ENCODE peak calls at places on chromosome 19, in six cellular contexts. H, I, K, L, T and N are unnamed samples.
A peak's percentile ranks its signal among the peaks of the same experiment; 100 is the strongest.

GRCh38 chr19:39416626-39417120 is 4.2 kb downstream of the PLEKHG2 start:
- DNase-seq in H (peak; percentile 38), I (no peak), K (no peak), L (no peak), T (no peak), N (peak; percentile 86)

GRCh38 chr19:38733493-38734175 is 10.6 kb downstream of the CAPN12 start:
- DNase-seq in H (no peak), I (no peak), K (no peak), L (no peak), T (peak; percentile 47), N (no peak)

GRCh38 chr19:55586976-55587668 is 6.5 kb upstream of the ZNF579 start:
- DNase-seq in H (peak; percentile 99), I (peak; percentile 96), K (peak; percentile 97), L (peak; percentile 91), T (peak; percentile 92), N (peak; percentile 98)

GRCh38 chr19:49687150-49687549 is 2.2 kb upstream of the ADM5 start:
- DNase-seq in H (no peak), I (no peak), K (no peak), L (no peak), T (no peak), N (peak; percentile 41)

GRCh38 chr19:21322528-21322927 is 6.7 kb downstream of the ZNF708 start:
- DNase-seq in H (no peak), I (no peak), K (no peak), L (peak; percentile 76), T (no peak), N (no peak)

GRCh38 chr19:6424190-6424938 is at the start of gene KHSRP:
- DNase-seq in H (peak; percentile 67), I (no peak), K (no peak), L (no peak), T (no peak), N (peak; percentile 99)

GRCh38 chr19:29683009-29683408 is 17.7 kb downstream of the PLEKHF1 start:
- DNase-seq in H (peak; percentile 81), I (no peak), K (no peak), L (no peak), T (no peak), N (peak; percentile 37)

GRCh38 chr19:30371157-30371845 is 883 bp upstream of the ZNF536 start:
- DNase-seq in H (no peak), I (no peak), K (no peak), L (no peak), T (no peak), N (no peak)

GRCh38 chr19:34128558-34129250 is 43.6 kb upstream of the LSM14A start:
- DNase-seq in H (no peak), I (no peak), K (no peak), L (no peak), T (no peak), N (no peak)

GRCh38 chr19:39509233-39509632 is 5.7 kb upstream of the SELENOV start:
- DNase-seq in H (no peak), I (no peak), K (no peak), L (no peak), T (no peak), N (no peak)

GRCh38 chr19:47414469-47414868 is 4.9 kb downstream of the MEIS3 start:
- DNase-seq in H (peak; percentile 39), I (no peak), K (no peak), L (no peak), T (no peak), N (peak; percentile 80)

GRCh38 chr19:48413879-48414623 is 20.6 kb downstream of the GRIN2D start:
- DNase-seq in H (no peak), I (no peak), K (no peak), L (no peak), T (peak; percentile 67), N (peak; percentile 59)

GRCh38 chr19:9891609-9892373 is 44.5 kb downstream of the OLFM2 start:
- DNase-seq in H (no peak), I (no peak), K (no peak), L (no peak), T (no peak), N (no peak)

GRCh38 chr19:42284066-42284501 is 15.0 kb downstream of the CIC start:
- DNase-seq in H (peak; percentile 88), I (peak; percentile 82), K (peak; percentile 97), L (peak; percentile 73), T (no peak), N (peak; percentile 97)

GRCh38 chr19:19554074-19555023 is 16.3 kb downstream of the CILP2 start:
- DNase-seq in H (peak; percentile 85), I (peak; percentile 53), K (peak; percentile 90), L (no peak), T (peak; percentile 57), N (peak; percentile 97)

GRCh38 chr19:3186377-3186688 is 603 bp downstream of the NCLN start:
- DNase-seq in H (peak; percentile 41), I (no peak), K (peak; percentile 92), L (no peak), T (no peak), N (no peak)

GRCh38 chr19:47094557-47095517 is 18.7 kb downstream of the ZC3H4 start:
- DNase-seq in H (no peak), I (peak; percentile 71), K (peak; percentile 81), L (no peak), T (no peak), N (peak; percentile 59)

GRCh38 chr19:38061294-38061693 is 154.3 kb downstream of the SIPA1L3 start:
- DNase-seq in H (no peak), I (no peak), K (no peak), L (no peak), T (no peak), N (no peak)

DNA sequence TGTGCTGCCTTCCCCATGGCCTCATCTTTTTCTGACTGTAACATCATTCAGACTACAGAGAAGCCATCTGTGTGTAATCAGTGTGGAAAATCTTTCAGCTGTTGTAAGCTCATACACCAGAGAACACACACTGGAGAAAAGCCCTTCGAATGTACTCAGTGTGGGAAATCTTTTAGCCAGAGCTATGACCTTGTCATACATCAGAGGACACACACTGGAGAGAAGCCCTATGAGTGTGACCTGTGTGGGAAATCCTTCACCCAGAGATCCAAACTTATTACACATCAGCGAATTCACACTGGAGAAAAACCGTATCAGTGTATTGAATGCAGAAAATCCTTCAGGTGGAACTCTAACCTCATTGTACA is 17.2 kb upstream of the ZNF8 start:
- DNase-seq in H (no peak), I (no peak), K (no peak), L (no peak), T (no peak), N (no peak)
- H3K4me3 ChIP-seq in H (peak overlapping the region; percentile 22), I (no peak overlapping the region), K (no peak overlapping the region), L (no peak overlapping the region), T (no peak overlapping the region), N (no peak overlapping the region)

GRCh38 chr19:927707-928401 is 2.0 kb downstream of the ARID3A start:
- DNase-seq in H (no peak), I (no peak), K (no peak), L (no peak), T (peak; percentile 31), N (peak; percentile 88)
- H3K4me3 ChIP-seq in H (peak overlapping the region; percentile 97), I (no peak overlapping the region), K (peak overlapping the region; percentile 90), L (peak overlapping the region; percentile 76), T (no peak overlapping the region), N (peak overlapping the region; percentile 91)

GRCh38 chr19:1000095-1000494 is at the start of gene GRIN3B:
- DNase-seq in H (peak; percentile 90), I (peak; percentile 70), K (peak; percentile 91), L (no peak), T (no peak), N (peak; percentile 99)

GRCh38 chr19:1002600-1002999 is 2.4 kb downstream of the GRIN3B start:
- DNase-seq in H (no peak), I (no peak), K (no peak), L (no peak), T (no peak), N (no peak)

GRCh38 chr19:1001538-1002166 is 1.4 kb downstream of the GRIN3B start:
- DNase-seq in H (peak; percentile 79), I (peak; percentile 56), K (peak; percentile 92), L (no peak), T (no peak), N (peak; percentile 98)

GRCh38 chr19:999379-999719 is 870 bp upstream of the GRIN3B start:
- DNase-seq in H (no peak), I (no peak), K (no peak), L (no peak), T (no peak), N (no peak)

GRCh38 chr19:1000591-1001537 is 645 bp downstream of the GRIN3B start:
- DNase-seq in H (peak; percentile 58), I (no peak), K (no peak), L (no peak), T (no peak), N (peak; percentile 94)
- H3K4me3 ChIP-seq in H (peak overlapping the region; percentile 73), I (no peak overlapping the region), K (peak overlapping the region; percentile 35), L (no peak overlapping the region), T (peak overlapping the region; percentile 22), N (peak overlapping the region; percentile 25)

GRCh38 chr19:1244693-1245451 is 3.3 kb downstream of the ATP5F1D start:
- DNase-seq in H (no peak), I (peak; percentile 77), K (peak; percentile 92), L (no peak), T (no peak), N (no peak)
- H3K4me3 ChIP-seq in H (no peak overlapping the region), I (no peak overlapping the region), K (peak overlapping the region; percentile 21), L (peak overlapping the region; percentile 30), T (no peak overlapping the region), N (no peak overlapping the region)

GRCh38 chr19:15450528-15450890 is 753 bp upstream of the WIZ start:
- DNase-seq in H (no peak), I (no peak), K (no peak), L (no peak), T (no peak), N (no peak)

GRCh38 chr19:15454371-15454800 is 4.6 kb upstream of the WIZ start:
- DNase-seq in H (no peak), I (no peak), K (no peak), L (no peak), T (peak; percentile 56), N (no peak)

GRCh38 chr19:15453906-15454305 is 4.2 kb upstream of the WIZ start:
- DNase-seq in H (no peak), I (no peak), K (no peak), L (no peak), T (no peak), N (no peak)

GRCh38 chr19:15452111-15453047 is 2.6 kb upstream of the WIZ start:
- DNase-seq in H (peak; percentile 96), I (peak; percentile 87), K (peak; percentile 86), L (peak; percentile 93), T (peak; percentile 83), N (peak; percentile 100)

DNA sequence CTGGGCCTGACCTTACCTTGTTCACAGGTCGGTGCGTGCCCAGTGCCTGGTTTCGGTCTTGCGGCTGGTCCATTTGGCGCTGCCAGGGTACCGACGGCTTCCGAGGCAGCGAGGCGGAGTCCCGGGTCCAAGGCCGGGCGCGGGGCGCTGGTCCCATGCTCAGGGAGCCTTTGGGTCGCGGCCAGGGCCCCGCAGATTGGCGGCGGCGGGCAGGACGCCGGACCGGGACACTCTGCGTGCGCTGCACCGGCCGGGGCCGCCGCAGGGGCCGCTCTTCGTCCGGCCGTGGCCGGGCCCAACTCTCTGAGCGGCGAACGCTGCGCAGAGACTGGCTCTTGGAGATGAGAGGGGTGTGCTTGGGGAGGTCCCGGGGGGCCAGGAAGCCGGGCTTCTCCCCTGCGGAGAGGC is 3.3 kb upstream of the WIZ start:
- DNase-seq in H (peak; percentile 64), I (no peak), K (no peak), L (no peak), T (no peak), N (peak; percentile 91)
- H3K4me3 ChIP-seq in H (peak overlapping the region; percentile 43), I (peak overlapping the region; percentile 24), K (peak overlapping the region; percentile 21), L (peak overlapping the region; percentile 37), T (no peak overlapping the region), N (peak overlapping the region; percentile 50)

GRCh38 chr19:45882652-45883585 is 3.0 kb downstream of the IRF2BP1 start:
- DNase-seq in H (peak; percentile 92), I (peak; percentile 84), K (peak; percentile 94), L (peak; percentile 80), T (no peak), N (peak; percentile 98)
- H3K4me3 ChIP-seq in H (peak overlapping the region; percentile 54), I (no peak overlapping the region), K (peak overlapping the region; percentile 74), L (no peak overlapping the region), T (peak overlapping the region; percentile 9), N (peak overlapping the region; percentile 55)